ENCODE peak calls at places on chromosomes 7 and 10, in ten cellular contexts. One of them, this sample, is unnamed.

GRCh38 chr10:130363899-130364298 is 227.7 kb downstream of the GLRX3 start:
- DNase-seq in T-cell: no peak
- DNase-seq in activated CD4-positive, alpha-beta T cell treated with anti-CD3 and anti-CD28 coated beads, Interleukin-2, amount 50 U/mL, for 4 hours: no peak
- DNase-seq in activated CD8-positive, alpha-beta memory T cell treated with anti-CD3 and anti-CD28 coated beads for 1 hour: no peak
- DNase-seq in left cardiac atrium: no peak
- DNase-seq in amniotic epithelial cell: no peak
- DNase-seq in hippocampal formation: no peak
- DNase-seq in IMR-90: no peak
- DNase-seq in H54: no peak
- DNase-seq in caudate nucleus: no peak
- DNase-seq in this sample: no peak

GRCh38 chr7:142391191-142391992 is 133.5 kb upstream of the PRSS58 start:
- DNase-seq in T-cell: peak
- DNase-seq in activated CD4-positive, alpha-beta T cell treated with anti-CD3 and anti-CD28 coated beads, Interleukin-2, amount 50 U/mL, for 4 hours: peak
- DNase-seq in activated CD8-positive, alpha-beta memory T cell treated with anti-CD3 and anti-CD28 coated beads for 1 hour: peak
- DNase-seq in left cardiac atrium: no peak
- DNase-seq in amniotic epithelial cell: peak
- DNase-seq in hippocampal formation: no peak
- DNase-seq in IMR-90: peak
- DNase-seq in H54: no peak
- DNase-seq in caudate nucleus: no peak
- DNase-seq in this sample: peak

GRCh38 chr7:36284470-36284869 is 105.2 kb upstream of the ANLN start:
- DNase-seq in T-cell: no peak
- DNase-seq in activated CD4-positive, alpha-beta T cell treated with anti-CD3 and anti-CD28 coated beads, Interleukin-2, amount 50 U/mL, for 4 hours: no peak
- DNase-seq in activated CD8-positive, alpha-beta memory T cell treated with anti-CD3 and anti-CD28 coated beads for 1 hour: no peak
- DNase-seq in left cardiac atrium: no peak
- DNase-seq in amniotic epithelial cell: no peak
- DNase-seq in hippocampal formation: no peak
- DNase-seq in IMR-90: no peak
- DNase-seq in H54: no peak
- DNase-seq in caudate nucleus: no peak
- DNase-seq in this sample: no peak

GRCh38 chr10:20466731-20467130 is 430.4 kb downstream of the NEBL start:
- DNase-seq in T-cell: no peak
- DNase-seq in activated CD4-positive, alpha-beta T cell treated with anti-CD3 and anti-CD28 coated beads, Interleukin-2, amount 50 U/mL, for 4 hours: no peak
- DNase-seq in activated CD8-positive, alpha-beta memory T cell treated with anti-CD3 and anti-CD28 coated beads for 1 hour: no peak
- DNase-seq in left cardiac atrium: no peak
- DNase-seq in amniotic epithelial cell: peak
- DNase-seq in hippocampal formation: no peak
- DNase-seq in IMR-90: peak
- DNase-seq in H54: peak
- DNase-seq in caudate nucleus: no peak
- DNase-seq in this sample: no peak

GRCh38 chr7:135501402-135501801 is 8.5 kb downstream of the CNOT4 start:
- DNase-seq in T-cell: no peak
- DNase-seq in activated CD4-positive, alpha-beta T cell treated with anti-CD3 and anti-CD28 coated beads, Interleukin-2, amount 50 U/mL, for 4 hours: no peak
- DNase-seq in activated CD8-positive, alpha-beta memory T cell treated with anti-CD3 and anti-CD28 coated beads for 1 hour: no peak
- DNase-seq in left cardiac atrium: no peak
- DNase-seq in amniotic epithelial cell: no peak
- DNase-seq in hippocampal formation: no peak
- DNase-seq in IMR-90: peak
- DNase-seq in H54: no peak
- DNase-seq in caudate nucleus: no peak
- DNase-seq in this sample: no peak

GRCh38 chr10:130159395-130159794 is 23.2 kb downstream of the GLRX3 start:
- DNase-seq in T-cell: no peak
- DNase-seq in activated CD4-positive, alpha-beta T cell treated with anti-CD3 and anti-CD28 coated beads, Interleukin-2, amount 50 U/mL, for 4 hours: no peak
- DNase-seq in activated CD8-positive, alpha-beta memory T cell treated with anti-CD3 and anti-CD28 coated beads for 1 hour: no peak
- DNase-seq in left cardiac atrium: no peak
- DNase-seq in amniotic epithelial cell: no peak
- DNase-seq in hippocampal formation: no peak
- DNase-seq in IMR-90: no peak
- DNase-seq in H54: no peak
- DNase-seq in caudate nucleus: no peak
- DNase-seq in this sample: no peak

GRCh38 chr10:70270952-70271351 is 12.9 kb downstream of the NPFFR1 start:
- DNase-seq in T-cell: no peak
- DNase-seq in activated CD4-positive, alpha-beta T cell treated with anti-CD3 and anti-CD28 coated beads, Interleukin-2, amount 50 U/mL, for 4 hours: no peak
- DNase-seq in activated CD8-positive, alpha-beta memory T cell treated with anti-CD3 and anti-CD28 coated beads for 1 hour: no peak
- DNase-seq in left cardiac atrium: no peak
- DNase-seq in amniotic epithelial cell: no peak
- DNase-seq in hippocampal formation: no peak
- DNase-seq in IMR-90: no peak
- DNase-seq in H54: no peak
- DNase-seq in caudate nucleus: no peak
- DNase-seq in this sample: no peak

GRCh38 chr10:95467162-95467599 is 94.0 kb downstream of the SORBS1 start:
- DNase-seq in T-cell: no peak
- DNase-seq in activated CD4-positive, alpha-beta T cell treated with anti-CD3 and anti-CD28 coated beads, Interleukin-2, amount 50 U/mL, for 4 hours: no peak
- DNase-seq in activated CD8-positive, alpha-beta memory T cell treated with anti-CD3 and anti-CD28 coated beads for 1 hour: no peak
- DNase-seq in left cardiac atrium: peak
- DNase-seq in amniotic epithelial cell: peak
- DNase-seq in hippocampal formation: no peak
- DNase-seq in IMR-90: no peak
- DNase-seq in H54: no peak
- DNase-seq in caudate nucleus: no peak
- DNase-seq in this sample: no peak

GRCh38 chr7:99919814-99920618 is 686 bp upstream of the TRIM4 start:
- DNase-seq in T-cell: no peak
- DNase-seq in activated CD4-positive, alpha-beta T cell treated with anti-CD3 and anti-CD28 coated beads, Interleukin-2, amount 50 U/mL, for 4 hours: no peak
- DNase-seq in activated CD8-positive, alpha-beta memory T cell treated with anti-CD3 and anti-CD28 coated beads for 1 hour: no peak
- DNase-seq in left cardiac atrium: no peak
- DNase-seq in amniotic epithelial cell: peak
- DNase-seq in hippocampal formation: no peak
- DNase-seq in IMR-90: peak
- DNase-seq in H54: no peak
- DNase-seq in caudate nucleus: no peak
- DNase-seq in this sample: no peak

GRCh38 chr7:113404245-113404644 is 285.9 kb upstream of the SMIM30 start:
- DNase-seq in T-cell: no peak
- DNase-seq in activated CD4-positive, alpha-beta T cell treated with anti-CD3 and anti-CD28 coated beads, Interleukin-2, amount 50 U/mL, for 4 hours: no peak
- DNase-seq in activated CD8-positive, alpha-beta memory T cell treated with anti-CD3 and anti-CD28 coated beads for 1 hour: no peak
- DNase-seq in left cardiac atrium: no peak
- DNase-seq in amniotic epithelial cell: no peak
- DNase-seq in hippocampal formation: no peak
- DNase-seq in IMR-90: no peak
- DNase-seq in H54: no peak
- DNase-seq in caudate nucleus: no peak
- DNase-seq in this sample: peak

GRCh38 chr10:62231371-62231770 is 37.3 kb downstream of the RTKN2 start:
- DNase-seq in T-cell: no peak
- DNase-seq in activated CD4-positive, alpha-beta T cell treated with anti-CD3 and anti-CD28 coated beads, Interleukin-2, amount 50 U/mL, for 4 hours: no peak
- DNase-seq in activated CD8-positive, alpha-beta memory T cell treated with anti-CD3 and anti-CD28 coated beads for 1 hour: no peak
- DNase-seq in left cardiac atrium: no peak
- DNase-seq in amniotic epithelial cell: peak
- DNase-seq in hippocampal formation: no peak
- DNase-seq in IMR-90: peak
- DNase-seq in H54: peak
- DNase-seq in caudate nucleus: no peak
- DNase-seq in this sample: no peak

GRCh38 chr10:68406111-68406814 is 814 bp downstream of the RUFY2 start:
- DNase-seq in T-cell: peak
- DNase-seq in activated CD4-positive, alpha-beta T cell treated with anti-CD3 and anti-CD28 coated beads, Interleukin-2, amount 50 U/mL, for 4 hours: peak
- DNase-seq in activated CD8-positive, alpha-beta memory T cell treated with anti-CD3 and anti-CD28 coated beads for 1 hour: peak
- DNase-seq in left cardiac atrium: peak
- DNase-seq in amniotic epithelial cell: peak
- DNase-seq in hippocampal formation: peak
- DNase-seq in IMR-90: peak
- DNase-seq in H54: peak
- DNase-seq in caudate nucleus: peak
- DNase-seq in this sample: peak

GRCh38 chr7:25714013-25714412 is 438.0 kb upstream of the NFE2L3 start:
- DNase-seq in T-cell: no peak
- DNase-seq in activated CD4-positive, alpha-beta T cell treated with anti-CD3 and anti-CD28 coated beads, Interleukin-2, amount 50 U/mL, for 4 hours: no peak
- DNase-seq in activated CD8-positive, alpha-beta memory T cell treated with anti-CD3 and anti-CD28 coated beads for 1 hour: no peak
- DNase-seq in left cardiac atrium: no peak
- DNase-seq in amniotic epithelial cell: no peak
- DNase-seq in hippocampal formation: no peak
- DNase-seq in IMR-90: no peak
- DNase-seq in H54: no peak
- DNase-seq in caudate nucleus: no peak
- DNase-seq in this sample: no peak

GRCh38 chr10:623039-623438 is 66.4 kb downstream of the DIP2C start:
- DNase-seq in T-cell: no peak
- DNase-seq in activated CD4-positive, alpha-beta T cell treated with anti-CD3 and anti-CD28 coated beads, Interleukin-2, amount 50 U/mL, for 4 hours: no peak
- DNase-seq in activated CD8-positive, alpha-beta memory T cell treated with anti-CD3 and anti-CD28 coated beads for 1 hour: no peak
- DNase-seq in left cardiac atrium: no peak
- DNase-seq in amniotic epithelial cell: no peak
- DNase-seq in hippocampal formation: peak
- DNase-seq in IMR-90: no peak
- DNase-seq in H54: no peak
- DNase-seq in caudate nucleus: peak
- DNase-seq in this sample: no peak

GRCh38 chr7:27814054-27814453 is 74.1 kb downstream of the TAX1BP1 start:
- DNase-seq in T-cell: no peak
- DNase-seq in activated CD4-positive, alpha-beta T cell treated with anti-CD3 and anti-CD28 coated beads, Interleukin-2, amount 50 U/mL, for 4 hours: no peak
- DNase-seq in activated CD8-positive, alpha-beta memory T cell treated with anti-CD3 and anti-CD28 coated beads for 1 hour: no peak
- DNase-seq in left cardiac atrium: no peak
- DNase-seq in amniotic epithelial cell: peak
- DNase-seq in hippocampal formation: no peak
- DNase-seq in IMR-90: peak
- DNase-seq in H54: no peak
- DNase-seq in caudate nucleus: no peak
- DNase-seq in this sample: no peak

GRCh38 chr7:1134951-1135350 is 25.0 kb downstream of the ZFAND2A start:
- DNase-seq in T-cell: no peak
- DNase-seq in activated CD4-positive, alpha-beta T cell treated with anti-CD3 and anti-CD28 coated beads, Interleukin-2, amount 50 U/mL, for 4 hours: no peak
- DNase-seq in activated CD8-positive, alpha-beta memory T cell treated with anti-CD3 and anti-CD28 coated beads for 1 hour: no peak
- DNase-seq in left cardiac atrium: no peak
- DNase-seq in amniotic epithelial cell: no peak
- DNase-seq in hippocampal formation: no peak
- DNase-seq in IMR-90: no peak
- DNase-seq in H54: no peak
- DNase-seq in caudate nucleus: no peak
- DNase-seq in this sample: no peak

GRCh38 chr10:31062856-31063255 is 31.2 kb upstream of the ZNF438 start:
- DNase-seq in T-cell: no peak
- DNase-seq in activated CD4-positive, alpha-beta T cell treated with anti-CD3 and anti-CD28 coated beads, Interleukin-2, amount 50 U/mL, for 4 hours: no peak
- DNase-seq in activated CD8-positive, alpha-beta memory T cell treated with anti-CD3 and anti-CD28 coated beads for 1 hour: no peak
- DNase-seq in left cardiac atrium: no peak
- DNase-seq in amniotic epithelial cell: no peak
- DNase-seq in hippocampal formation: no peak
- DNase-seq in IMR-90: peak
- DNase-seq in H54: no peak
- DNase-seq in caudate nucleus: no peak
- DNase-seq in this sample: no peak

GRCh38 chr7:2180081-2180480 is 52.7 kb downstream of the MAD1L1 start:
- DNase-seq in T-cell: no peak
- DNase-seq in activated CD4-positive, alpha-beta T cell treated with anti-CD3 and anti-CD28 coated beads, Interleukin-2, amount 50 U/mL, for 4 hours: no peak
- DNase-seq in activated CD8-positive, alpha-beta memory T cell treated with anti-CD3 and anti-CD28 coated beads for 1 hour: no peak
- DNase-seq in left cardiac atrium: no peak
- DNase-seq in amniotic epithelial cell: no peak
- DNase-seq in hippocampal formation: no peak
- DNase-seq in IMR-90: no peak
- DNase-seq in H54: no peak
- DNase-seq in caudate nucleus: no peak
- DNase-seq in this sample: no peak

GRCh38 chr10:86693721-86694369 is 25.5 kb downstream of the LDB3 start:
- DNase-seq in T-cell: peak
- DNase-seq in activated CD4-positive, alpha-beta T cell treated with anti-CD3 and anti-CD28 coated beads, Interleukin-2, amount 50 U/mL, for 4 hours: peak
- DNase-seq in activated CD8-positive, alpha-beta memory T cell treated with anti-CD3 and anti-CD28 coated beads for 1 hour: peak
- DNase-seq in left cardiac atrium: peak
- DNase-seq in amniotic epithelial cell: peak
- DNase-seq in hippocampal formation: no peak
- DNase-seq in IMR-90: peak
- DNase-seq in H54: no peak
- DNase-seq in caudate nucleus: no peak
- DNase-seq in this sample: peak

GRCh38 chr7:11212080-11212711 is 238.5 kb downstream of the PHF14 start:
- DNase-seq in T-cell: peak
- DNase-seq in activated CD4-positive, alpha-beta T cell treated with anti-CD3 and anti-CD28 coated beads, Interleukin-2, amount 50 U/mL, for 4 hours: peak
- DNase-seq in activated CD8-positive, alpha-beta memory T cell treated with anti-CD3 and anti-CD28 coated beads for 1 hour: no peak
- DNase-seq in left cardiac atrium: peak
- DNase-seq in amniotic epithelial cell: peak
- DNase-seq in hippocampal formation: peak
- DNase-seq in IMR-90: peak
- DNase-seq in H54: peak
- DNase-seq in caudate nucleus: peak
- DNase-seq in this sample: peak

GRCh38 chr10:112755446-112756117 is 194.5 kb upstream of the TCF7L2 start:
- DNase-seq in T-cell: no peak
- DNase-seq in activated CD4-positive, alpha-beta T cell treated with anti-CD3 and anti-CD28 coated beads, Interleukin-2, amount 50 U/mL, for 4 hours: no peak
- DNase-seq in activated CD8-positive, alpha-beta memory T cell treated with anti-CD3 and anti-CD28 coated beads for 1 hour: no peak
- DNase-seq in left cardiac atrium: no peak
- DNase-seq in amniotic epithelial cell: peak
- DNase-seq in hippocampal formation: peak
- DNase-seq in IMR-90: no peak
- DNase-seq in H54: no peak
- DNase-seq in caudate nucleus: peak
- DNase-seq in this sample: no peak

GRCh38 chr10:102752934-102753664 is 9.4 kb downstream of the WBP1L start:
- DNase-seq in T-cell: no peak
- DNase-seq in activated CD4-positive, alpha-beta T cell treated with anti-CD3 and anti-CD28 coated beads, Interleukin-2, amount 50 U/mL, for 4 hours: no peak
- DNase-seq in activated CD8-positive, alpha-beta memory T cell treated with anti-CD3 and anti-CD28 coated beads for 1 hour: no peak
- DNase-seq in left cardiac atrium: no peak
- DNase-seq in amniotic epithelial cell: peak
- DNase-seq in hippocampal formation: no peak
- DNase-seq in IMR-90: peak
- DNase-seq in H54: no peak
- DNase-seq in caudate nucleus: no peak
- DNase-seq in this sample: peak

GRCh38 chr10:86086418-86086817 is 280.2 kb downstream of the GRID1 start:
- DNase-seq in T-cell: no peak
- DNase-seq in activated CD4-positive, alpha-beta T cell treated with anti-CD3 and anti-CD28 coated beads, Interleukin-2, amount 50 U/mL, for 4 hours: no peak
- DNase-seq in activated CD8-positive, alpha-beta memory T cell treated with anti-CD3 and anti-CD28 coated beads for 1 hour: no peak
- DNase-seq in left cardiac atrium: no peak
- DNase-seq in amniotic epithelial cell: no peak
- DNase-seq in hippocampal formation: no peak
- DNase-seq in IMR-90: no peak
- DNase-seq in H54: no peak
- DNase-seq in caudate nucleus: no peak
- DNase-seq in this sample: no peak

GRCh38 chr10:113882240-113882639 is 27.8 kb downstream of the NHLRC2 start:
- DNase-seq in T-cell: no peak
- DNase-seq in activated CD4-positive, alpha-beta T cell treated with anti-CD3 and anti-CD28 coated beads, Interleukin-2, amount 50 U/mL, for 4 hours: no peak
- DNase-seq in activated CD8-positive, alpha-beta memory T cell treated with anti-CD3 and anti-CD28 coated beads for 1 hour: no peak
- DNase-seq in left cardiac atrium: no peak
- DNase-seq in amniotic epithelial cell: no peak
- DNase-seq in hippocampal formation: no peak
- DNase-seq in IMR-90: no peak
- DNase-seq in H54: no peak
- DNase-seq in caudate nucleus: no peak
- DNase-seq in this sample: no peak